ENCODE peak calls at places on chromosomes 13 and 19, in ten cellular contexts. One of them, this sample, is unnamed.

GRCh38 chr19:1507192-1507660 is 5.6 kb downstream of the ADAMTSL5 start:
- DNase-seq in HEK293T: no peak
- DNase-seq in fibroblast of the conjunctiva: no peak
- DNase-seq in NCI-H2081: no peak
- DNase-seq in retinal pigment epithelial cell: no peak
- DNase-seq in CD8-positive, alpha-beta T cell: no peak
- DNase-seq in stimulated activated CD8-positive, alpha-beta memory T cell treated with anti-CD3 and anti-CD28 coated beads, Interleukin-2, amount 100 ng/mL, for 48 hours: no peak
- DNase-seq in T-helper 9 cell: no peak
- DNase-seq in NCI-H1417 treated with DMSO at 0.1 percent for 48 hours: no peak
- DNase-seq in stimulated activated CD4-positive, alpha-beta T cell treated with anti-CD3 and anti-CD28 coated beads, Interleukin-4, amount 100 ng/mL, for 1 hour: no peak
- DNase-seq in this sample: no peak

GRCh38 chr13:110811751-110812110 is 98.2 kb downstream of the ING1 start:
- DNase-seq in HEK293T: no peak
- DNase-seq in fibroblast of the conjunctiva: no peak
- DNase-seq in NCI-H2081: no peak
- DNase-seq in retinal pigment epithelial cell: no peak
- DNase-seq in CD8-positive, alpha-beta T cell: no peak
- DNase-seq in stimulated activated CD8-positive, alpha-beta memory T cell treated with anti-CD3 and anti-CD28 coated beads, Interleukin-2, amount 100 ng/mL, for 48 hours: no peak
- DNase-seq in T-helper 9 cell: no peak
- DNase-seq in NCI-H1417 treated with DMSO at 0.1 percent for 48 hours: no peak
- DNase-seq in stimulated activated CD4-positive, alpha-beta T cell treated with anti-CD3 and anti-CD28 coated beads, Interleukin-4, amount 100 ng/mL, for 1 hour: no peak
- DNase-seq in this sample: no peak

GRCh38 chr13:71115301-71115700 is 751.7 kb downstream of the DACH1 start:
- DNase-seq in HEK293T: no peak
- DNase-seq in fibroblast of the conjunctiva: no peak
- DNase-seq in NCI-H2081: no peak
- DNase-seq in retinal pigment epithelial cell: peak
- DNase-seq in CD8-positive, alpha-beta T cell: no peak
- DNase-seq in stimulated activated CD8-positive, alpha-beta memory T cell treated with anti-CD3 and anti-CD28 coated beads, Interleukin-2, amount 100 ng/mL, for 48 hours: no peak
- DNase-seq in T-helper 9 cell: no peak
- DNase-seq in NCI-H1417 treated with DMSO at 0.1 percent for 48 hours: no peak
- DNase-seq in stimulated activated CD4-positive, alpha-beta T cell treated with anti-CD3 and anti-CD28 coated beads, Interleukin-4, amount 100 ng/mL, for 1 hour: no peak
- DNase-seq in this sample: no peak

GRCh38 chr19:1470864-1471513 is 8.0 kb downstream of the C19orf25 start:
- DNase-seq in HEK293T: peak
- DNase-seq in fibroblast of the conjunctiva: no peak
- DNase-seq in NCI-H2081: no peak
- DNase-seq in retinal pigment epithelial cell: no peak
- DNase-seq in CD8-positive, alpha-beta T cell: no peak
- DNase-seq in stimulated activated CD8-positive, alpha-beta memory T cell treated with anti-CD3 and anti-CD28 coated beads, Interleukin-2, amount 100 ng/mL, for 48 hours: no peak
- DNase-seq in T-helper 9 cell: no peak
- DNase-seq in NCI-H1417 treated with DMSO at 0.1 percent for 48 hours: no peak
- DNase-seq in stimulated activated CD4-positive, alpha-beta T cell treated with anti-CD3 and anti-CD28 coated beads, Interleukin-4, amount 100 ng/mL, for 1 hour: no peak
- DNase-seq in this sample: no peak

GRCh38 chr13:23899555-23899954 is 2.3 kb upstream of the C1QTNF9B start:
- DNase-seq in HEK293T: no peak
- DNase-seq in fibroblast of the conjunctiva: no peak
- DNase-seq in NCI-H2081: peak
- DNase-seq in retinal pigment epithelial cell: no peak
- DNase-seq in CD8-positive, alpha-beta T cell: no peak
- DNase-seq in stimulated activated CD8-positive, alpha-beta memory T cell treated with anti-CD3 and anti-CD28 coated beads, Interleukin-2, amount 100 ng/mL, for 48 hours: no peak
- DNase-seq in T-helper 9 cell: no peak
- DNase-seq in NCI-H1417 treated with DMSO at 0.1 percent for 48 hours: no peak
- DNase-seq in stimulated activated CD4-positive, alpha-beta T cell treated with anti-CD3 and anti-CD28 coated beads, Interleukin-4, amount 100 ng/mL, for 1 hour: no peak
- DNase-seq in this sample: no peak

GRCh38 chr13:97834255-97834654 is 119.2 kb upstream of the IPO5 start:
- DNase-seq in HEK293T: no peak
- DNase-seq in fibroblast of the conjunctiva: no peak
- DNase-seq in NCI-H2081: no peak
- DNase-seq in retinal pigment epithelial cell: no peak
- DNase-seq in CD8-positive, alpha-beta T cell: no peak
- DNase-seq in stimulated activated CD8-positive, alpha-beta memory T cell treated with anti-CD3 and anti-CD28 coated beads, Interleukin-2, amount 100 ng/mL, for 48 hours: no peak
- DNase-seq in T-helper 9 cell: no peak
- DNase-seq in NCI-H1417 treated with DMSO at 0.1 percent for 48 hours: no peak
- DNase-seq in stimulated activated CD4-positive, alpha-beta T cell treated with anti-CD3 and anti-CD28 coated beads, Interleukin-4, amount 100 ng/mL, for 1 hour: no peak
- DNase-seq in this sample: no peak

GRCh38 chr19:38831142-38831605 is 420 bp downstream of the ECH1 start:
- DNase-seq in HEK293T: peak
- DNase-seq in fibroblast of the conjunctiva: peak
- DNase-seq in NCI-H2081: peak
- DNase-seq in retinal pigment epithelial cell: no peak
- DNase-seq in CD8-positive, alpha-beta T cell: no peak
- DNase-seq in stimulated activated CD8-positive, alpha-beta memory T cell treated with anti-CD3 and anti-CD28 coated beads, Interleukin-2, amount 100 ng/mL, for 48 hours: no peak
- DNase-seq in T-helper 9 cell: no peak
- DNase-seq in NCI-H1417 treated with DMSO at 0.1 percent for 48 hours: no peak
- DNase-seq in stimulated activated CD4-positive, alpha-beta T cell treated with anti-CD3 and anti-CD28 coated beads, Interleukin-4, amount 100 ng/mL, for 1 hour: peak
- DNase-seq in this sample: peak

GRCh38 chr13:112104873-112105234 is 37.9 kb downstream of the SOX1 start:
- DNase-seq in HEK293T: no peak
- DNase-seq in fibroblast of the conjunctiva: no peak
- DNase-seq in NCI-H2081: no peak
- DNase-seq in retinal pigment epithelial cell: no peak
- DNase-seq in CD8-positive, alpha-beta T cell: no peak
- DNase-seq in stimulated activated CD8-positive, alpha-beta memory T cell treated with anti-CD3 and anti-CD28 coated beads, Interleukin-2, amount 100 ng/mL, for 48 hours: no peak
- DNase-seq in T-helper 9 cell: no peak
- DNase-seq in NCI-H1417 treated with DMSO at 0.1 percent for 48 hours: no peak
- DNase-seq in stimulated activated CD4-positive, alpha-beta T cell treated with anti-CD3 and anti-CD28 coated beads, Interleukin-4, amount 100 ng/mL, for 1 hour: no peak
- DNase-seq in this sample: no peak

GRCh38 chr13:100203696-100204367 is 114.9 kb downstream of the PCCA start:
- DNase-seq in HEK293T: no peak
- DNase-seq in fibroblast of the conjunctiva: no peak
- DNase-seq in NCI-H2081: no peak
- DNase-seq in retinal pigment epithelial cell: no peak
- DNase-seq in CD8-positive, alpha-beta T cell: no peak
- DNase-seq in stimulated activated CD8-positive, alpha-beta memory T cell treated with anti-CD3 and anti-CD28 coated beads, Interleukin-2, amount 100 ng/mL, for 48 hours: no peak
- DNase-seq in T-helper 9 cell: no peak
- DNase-seq in NCI-H1417 treated with DMSO at 0.1 percent for 48 hours: no peak
- DNase-seq in stimulated activated CD4-positive, alpha-beta T cell treated with anti-CD3 and anti-CD28 coated beads, Interleukin-4, amount 100 ng/mL, for 1 hour: no peak
- DNase-seq in this sample: peak

GRCh38 chr19:3809881-3810707 is 23.9 kb upstream of the MATK start:
- DNase-seq in HEK293T: no peak
- DNase-seq in fibroblast of the conjunctiva: no peak
- DNase-seq in NCI-H2081: no peak
- DNase-seq in retinal pigment epithelial cell: no peak
- DNase-seq in CD8-positive, alpha-beta T cell: no peak
- DNase-seq in stimulated activated CD8-positive, alpha-beta memory T cell treated with anti-CD3 and anti-CD28 coated beads, Interleukin-2, amount 100 ng/mL, for 48 hours: no peak
- DNase-seq in T-helper 9 cell: no peak
- DNase-seq in NCI-H1417 treated with DMSO at 0.1 percent for 48 hours: no peak
- DNase-seq in stimulated activated CD4-positive, alpha-beta T cell treated with anti-CD3 and anti-CD28 coated beads, Interleukin-4, amount 100 ng/mL, for 1 hour: no peak
- DNase-seq in this sample: no peak

GRCh38 chr13:102195566-102196462 is 206.0 kb downstream of the FGF14 start:
- DNase-seq in HEK293T: no peak
- DNase-seq in fibroblast of the conjunctiva: no peak
- DNase-seq in NCI-H2081: peak
- DNase-seq in retinal pigment epithelial cell: no peak
- DNase-seq in CD8-positive, alpha-beta T cell: no peak
- DNase-seq in stimulated activated CD8-positive, alpha-beta memory T cell treated with anti-CD3 and anti-CD28 coated beads, Interleukin-2, amount 100 ng/mL, for 48 hours: no peak
- DNase-seq in T-helper 9 cell: no peak
- DNase-seq in NCI-H1417 treated with DMSO at 0.1 percent for 48 hours: peak
- DNase-seq in stimulated activated CD4-positive, alpha-beta T cell treated with anti-CD3 and anti-CD28 coated beads, Interleukin-4, amount 100 ng/mL, for 1 hour: no peak
- DNase-seq in this sample: no peak

GRCh38 chr13:38348890-38349289 is 761 bp upstream of the UFM1 start:
- DNase-seq in HEK293T: peak
- DNase-seq in fibroblast of the conjunctiva: no peak
- DNase-seq in NCI-H2081: peak
- DNase-seq in retinal pigment epithelial cell: no peak
- DNase-seq in CD8-positive, alpha-beta T cell: no peak
- DNase-seq in stimulated activated CD8-positive, alpha-beta memory T cell treated with anti-CD3 and anti-CD28 coated beads, Interleukin-2, amount 100 ng/mL, for 48 hours: no peak
- DNase-seq in T-helper 9 cell: no peak
- DNase-seq in NCI-H1417 treated with DMSO at 0.1 percent for 48 hours: no peak
- DNase-seq in stimulated activated CD4-positive, alpha-beta T cell treated with anti-CD3 and anti-CD28 coated beads, Interleukin-4, amount 100 ng/mL, for 1 hour: peak
- DNase-seq in this sample: peak

GRCh38 chr13:77492982-77493381 is 42.5 kb upstream of the SCEL start:
- DNase-seq in HEK293T: peak
- DNase-seq in fibroblast of the conjunctiva: peak
- DNase-seq in NCI-H2081: peak
- DNase-seq in retinal pigment epithelial cell: no peak
- DNase-seq in CD8-positive, alpha-beta T cell: no peak
- DNase-seq in stimulated activated CD8-positive, alpha-beta memory T cell treated with anti-CD3 and anti-CD28 coated beads, Interleukin-2, amount 100 ng/mL, for 48 hours: no peak
- DNase-seq in T-helper 9 cell: no peak
- DNase-seq in NCI-H1417 treated with DMSO at 0.1 percent for 48 hours: peak
- DNase-seq in stimulated activated CD4-positive, alpha-beta T cell treated with anti-CD3 and anti-CD28 coated beads, Interleukin-4, amount 100 ng/mL, for 1 hour: no peak
- DNase-seq in this sample: no peak

GRCh38 chr19:10501971-10502523 is 1.1 kb downstream of the KEAP1 start:
- DNase-seq in HEK293T: peak
- DNase-seq in fibroblast of the conjunctiva: no peak
- DNase-seq in NCI-H2081: peak
- DNase-seq in retinal pigment epithelial cell: no peak
- DNase-seq in CD8-positive, alpha-beta T cell: no peak
- DNase-seq in stimulated activated CD8-positive, alpha-beta memory T cell treated with anti-CD3 and anti-CD28 coated beads, Interleukin-2, amount 100 ng/mL, for 48 hours: no peak
- DNase-seq in T-helper 9 cell: no peak
- DNase-seq in NCI-H1417 treated with DMSO at 0.1 percent for 48 hours: no peak
- DNase-seq in stimulated activated CD4-positive, alpha-beta T cell treated with anti-CD3 and anti-CD28 coated beads, Interleukin-4, amount 100 ng/mL, for 1 hour: peak
- DNase-seq in this sample: no peak

This sample was measured in GM04503.